ENCODE peak calls at places on chromosome 6, in four cellular contexts. One of them, this sample, is unnamed. For H3K27me3, the result is how much of the 10 kb centered on the place peaks cover.

GRCh38 chr6:32459781-32460424 is 20.2 kb downstream of the HLA-DRA start:
- ATAC-seq in CD8-positive, alpha-beta T cell: no peak
- ATAC-seq in heart right ventricle: peak
- ATAC-seq in right cardiac atrium: no peak
- ATAC-seq in this sample: no peak

GRCh38 chr6:61868507-61869080 is 417.4 kb downstream of the KHDRBS2 start:
- ATAC-seq in right cardiac atrium: no peak
- ATAC-seq in heart right ventricle: no peak
- ATAC-seq in CD8-positive, alpha-beta T cell: no peak
- ATAC-seq in this sample: no peak

GRCh38 chr6:47419621-47420020 is 58.0 kb upstream of the CD2AP start:
- ATAC-seq in CD8-positive, alpha-beta T cell: no peak
- ATAC-seq in heart right ventricle: no peak
- ATAC-seq in right cardiac atrium: no peak
- ATAC-seq in this sample: no peak

GRCh38 chr6:62942000-62942399 is 269.3 kb upstream of the FKBP1C start:
- ATAC-seq in CD8-positive, alpha-beta T cell: no peak
- ATAC-seq in right cardiac atrium: no peak
- ATAC-seq in heart right ventricle: no peak
- ATAC-seq in this sample: no peak

GRCh38 chr6:89834884-89835792 is 5.5 kb downstream of the CASP8AP2 start:
- ATAC-seq in right cardiac atrium: peak
- ATAC-seq in CD8-positive, alpha-beta T cell: peak
- ATAC-seq in heart right ventricle: no peak
- ATAC-seq in this sample: no peak

GRCh38 chr6:87054143-87054833 is 40.6 kb downstream of the CGA start:
- ATAC-seq in CD8-positive, alpha-beta T cell: no peak
- ATAC-seq in heart right ventricle: no peak
- ATAC-seq in right cardiac atrium: no peak
- ATAC-seq in this sample: no peak

GRCh38 chr6:150702675-150703074 is 103.0 kb downstream of the PLEKHG1 start:
- ATAC-seq in right cardiac atrium: peak
- ATAC-seq in heart right ventricle: no peak
- ATAC-seq in CD8-positive, alpha-beta T cell: no peak
- ATAC-seq in this sample: peak

GRCh38 chr6:89067796-89068195 is 12.8 kb upstream of the PNRC1 start:
- ATAC-seq in right cardiac atrium: no peak
- ATAC-seq in heart right ventricle: no peak
- ATAC-seq in CD8-positive, alpha-beta T cell: no peak
- ATAC-seq in this sample: no peak

GRCh38 chr6:45488884-45489283 is 111.2 kb upstream of the SUPT3H start:
- ATAC-seq in heart right ventricle: no peak
- ATAC-seq in right cardiac atrium: no peak
- ATAC-seq in CD8-positive, alpha-beta T cell: peak
- ATAC-seq in this sample: no peak

GRCh38 chr6:107653183-107653580 is 163.3 kb downstream of the SOBP start:
- ATAC-seq in heart right ventricle: peak
- ATAC-seq in CD8-positive, alpha-beta T cell: no peak
- ATAC-seq in right cardiac atrium: peak
- ATAC-seq in this sample: no peak

GRCh38 chr6:14811760-14812428 is 434.0 kb upstream of the JARID2 start:
- ATAC-seq in heart right ventricle: peak
- ATAC-seq in CD8-positive, alpha-beta T cell: no peak
- ATAC-seq in right cardiac atrium: peak
- ATAC-seq in this sample: no peak

GRCh38 chr6:14844411-14844810 is 401.5 kb upstream of the JARID2 start:
- ATAC-seq in right cardiac atrium: no peak
- ATAC-seq in heart right ventricle: no peak
- ATAC-seq in CD8-positive, alpha-beta T cell: no peak
- ATAC-seq in this sample: no peak

GRCh38 chr6:24918641-24919403 is 16.9 kb downstream of the RIPOR2 start:
- ATAC-seq in right cardiac atrium: peak
- ATAC-seq in CD8-positive, alpha-beta T cell: peak
- ATAC-seq in heart right ventricle: peak
- ATAC-seq in this sample: no peak

GRCh38 chr6:74451953-74452352 is 753.9 kb downstream of the COL12A1 start:
- ATAC-seq in heart right ventricle: no peak
- ATAC-seq in CD8-positive, alpha-beta T cell: no peak
- ATAC-seq in right cardiac atrium: no peak
- ATAC-seq in this sample: no peak

GRCh38 chr6:85416049-85416448 is 33.8 kb upstream of the NT5E start:
- ATAC-seq in CD8-positive, alpha-beta T cell: no peak
- ATAC-seq in right cardiac atrium: no peak
- ATAC-seq in heart right ventricle: no peak
- ATAC-seq in this sample: no peak

DNA sequence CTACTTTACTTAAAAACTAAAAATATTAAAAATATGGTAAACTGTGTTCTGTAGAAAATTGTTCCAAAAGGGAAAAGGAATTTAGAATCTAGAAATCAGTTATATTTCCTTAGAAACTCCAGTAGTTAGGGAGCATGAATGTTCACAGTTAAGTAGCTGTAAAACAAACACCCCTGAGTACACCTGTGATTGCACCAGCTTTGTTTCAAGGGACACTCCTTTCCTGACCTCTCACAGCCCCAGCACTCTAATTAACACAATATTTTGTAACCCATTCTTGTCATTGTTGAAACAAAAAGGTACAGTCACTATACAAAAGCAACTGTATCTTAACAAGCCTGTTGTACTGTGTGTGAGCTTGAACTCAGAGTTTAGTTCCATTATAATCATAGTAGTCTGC is 72.3 kb downstream of the NCOA7 start:
- ATAC-seq in right cardiac atrium: no peak
- ATAC-seq in CD8-positive, alpha-beta T cell: no peak
- ATAC-seq in heart right ventricle: no peak
- ATAC-seq in this sample: no peak
- H3K27me3 ChIP-seq in right cardiac atrium: under half
- H3K27me3 ChIP-seq in CD8-positive, alpha-beta T cell: under half
- H3K27me3 ChIP-seq in heart right ventricle: under half
- H3K27me3 ChIP-seq in this sample: under half

GRCh38 chr6:128870751-128871150 is 12.2 kb upstream of the LAMA2 start:
- ATAC-seq in CD8-positive, alpha-beta T cell: no peak
- ATAC-seq in heart right ventricle: no peak
- ATAC-seq in right cardiac atrium: no peak
- ATAC-seq in this sample: no peak
- H3K27me3 ChIP-seq in CD8-positive, alpha-beta T cell: under half
- H3K27me3 ChIP-seq in heart right ventricle: under half
- H3K27me3 ChIP-seq in right cardiac atrium: under half
- H3K27me3 ChIP-seq in this sample: under half

DNA sequence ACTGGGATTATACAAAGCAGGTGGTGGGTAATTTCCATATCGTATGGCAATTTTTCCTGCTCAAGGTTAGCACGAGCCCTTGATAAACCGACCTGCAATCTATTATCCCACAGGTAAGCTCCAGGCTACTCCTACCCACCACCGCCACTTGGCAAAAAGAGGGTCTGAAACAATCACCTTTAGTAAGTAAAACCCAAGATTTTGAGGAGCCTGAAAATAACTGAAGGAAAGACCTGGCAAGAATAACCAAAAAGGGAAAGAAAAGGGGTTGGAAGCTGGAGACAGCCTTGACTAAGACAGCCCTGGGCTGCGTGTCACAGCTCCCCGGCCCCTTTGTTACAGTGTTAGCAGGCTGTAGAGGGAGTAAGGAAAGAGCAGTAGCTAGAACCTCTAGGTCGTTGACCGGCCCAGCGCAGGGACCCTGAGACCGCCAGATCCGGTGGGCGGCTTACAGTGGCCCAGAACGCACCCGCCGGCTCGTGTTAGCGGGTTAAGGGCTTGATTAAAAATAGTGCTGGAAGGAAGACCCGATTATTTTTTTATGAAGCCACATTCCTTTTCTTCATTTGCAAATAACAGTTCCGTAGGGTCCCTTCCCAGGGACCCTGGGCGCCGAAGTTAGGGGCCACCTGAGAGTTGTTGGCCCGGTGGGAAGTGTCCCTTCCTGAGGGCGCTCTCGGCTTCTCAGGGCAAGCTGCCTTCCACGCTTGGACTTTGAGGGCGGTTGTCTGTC is 30.5 kb downstream of the TFAP2B start:
- ATAC-seq in right cardiac atrium: no peak
- ATAC-seq in CD8-positive, alpha-beta T cell: no peak
- ATAC-seq in heart right ventricle: no peak
- ATAC-seq in this sample: no peak
- H3K27me3 ChIP-seq in right cardiac atrium: under half
- H3K27me3 ChIP-seq in CD8-positive, alpha-beta T cell: under half
- H3K27me3 ChIP-seq in heart right ventricle: half or more
- H3K27me3 ChIP-seq in this sample: half or more

GRCh38 chr6:12923644-12924235 is 207.2 kb downstream of the PHACTR1 start:
- ATAC-seq in heart right ventricle: no peak
- ATAC-seq in CD8-positive, alpha-beta T cell: no peak
- ATAC-seq in right cardiac atrium: no peak
- ATAC-seq in this sample: no peak
- H3K27me3 ChIP-seq in heart right ventricle: under half
- H3K27me3 ChIP-seq in CD8-positive, alpha-beta T cell: under half
- H3K27me3 ChIP-seq in right cardiac atrium: under half
- H3K27me3 ChIP-seq in this sample: under half

DNA sequence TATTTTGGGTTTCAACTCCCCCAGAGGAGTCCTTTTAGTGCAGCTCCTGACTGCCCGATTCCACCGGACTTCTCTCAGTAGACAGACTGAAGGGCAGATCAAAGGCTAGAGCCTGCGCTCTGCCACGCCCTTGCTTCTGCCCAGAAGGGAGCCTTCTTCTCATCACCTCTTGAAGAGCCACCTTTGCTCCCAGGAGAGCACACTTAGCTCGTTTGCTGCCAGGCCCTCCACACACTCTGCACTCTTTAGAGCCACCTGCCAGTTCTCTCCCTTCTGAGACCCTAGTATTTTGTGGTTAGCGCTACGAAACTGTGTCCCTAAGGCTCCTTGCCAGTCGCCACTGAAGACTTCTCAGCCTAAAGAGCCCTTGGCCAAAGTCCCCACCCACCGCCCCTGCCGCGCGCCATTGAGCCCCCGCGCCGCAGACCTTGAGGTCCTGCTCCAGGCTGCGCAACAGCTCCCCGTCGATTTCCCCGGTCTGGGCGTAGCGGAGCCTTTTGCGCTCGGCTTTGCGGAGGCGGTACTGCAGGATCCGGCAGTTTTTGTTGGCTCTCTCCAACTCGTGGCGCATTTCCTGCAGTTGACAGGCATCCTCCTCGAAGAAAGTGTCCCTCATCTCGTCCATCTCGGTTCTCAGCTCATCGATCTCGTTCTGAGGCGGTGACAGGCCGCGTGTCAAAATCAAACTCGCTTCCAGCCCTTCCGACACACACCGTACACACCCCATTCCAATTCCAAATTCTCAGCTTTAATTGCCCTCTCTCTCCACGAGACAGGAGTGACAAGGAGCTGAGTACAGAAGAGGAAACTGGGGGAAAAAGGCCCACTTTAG is 4.5 kb downstream of the MTCL3 start:
- ATAC-seq in heart right ventricle: peak
- ATAC-seq in right cardiac atrium: peak
- ATAC-seq in CD8-positive, alpha-beta T cell: peak
- ATAC-seq in this sample: no peak
- H3K27me3 ChIP-seq in heart right ventricle: half or more
- H3K27me3 ChIP-seq in right cardiac atrium: under half
- H3K27me3 ChIP-seq in CD8-positive, alpha-beta T cell: under half
- H3K27me3 ChIP-seq in this sample: under half

GRCh38 chr6:10391299-10391630 is 23.6 kb downstream of the TFAP2A start:
- ATAC-seq in CD8-positive, alpha-beta T cell: no peak
- ATAC-seq in heart right ventricle: no peak
- ATAC-seq in right cardiac atrium: no peak
- ATAC-seq in this sample: no peak
- H3K27me3 ChIP-seq in CD8-positive, alpha-beta T cell: half or more
- H3K27me3 ChIP-seq in heart right ventricle: half or more
- H3K27me3 ChIP-seq in right cardiac atrium: under half
- H3K27me3 ChIP-seq in this sample: half or more

GRCh38 chr6:40293824-40294188 is 293.4 kb downstream of the LRFN2 start:
- ATAC-seq in CD8-positive, alpha-beta T cell: no peak
- ATAC-seq in heart right ventricle: no peak
- ATAC-seq in right cardiac atrium: no peak
- ATAC-seq in this sample: no peak
- H3K27me3 ChIP-seq in CD8-positive, alpha-beta T cell: under half
- H3K27me3 ChIP-seq in heart right ventricle: under half
- H3K27me3 ChIP-seq in right cardiac atrium: under half
- H3K27me3 ChIP-seq in this sample: under half

GRCh38 chr6:167096991-167097390 is 25.9 kb upstream of the CCR6 start:
- ATAC-seq in CD8-positive, alpha-beta T cell: no peak
- ATAC-seq in heart right ventricle: no peak
- ATAC-seq in right cardiac atrium: no peak
- ATAC-seq in this sample: no peak
- H3K27me3 ChIP-seq in CD8-positive, alpha-beta T cell: under half
- H3K27me3 ChIP-seq in heart right ventricle: under half
- H3K27me3 ChIP-seq in right cardiac atrium: under half
- H3K27me3 ChIP-seq in this sample: under half

This sample was measured in gastroesophageal sphincter.